ENCODE peak calls at places on chromosomes 12 and 14, in six cellular contexts. Q is A549, G is SK-N-SH, S is GM12878, T is IMR-90, R is K562. V is an unnamed sample.

GRCh38 chr12:128606040-128606439 is 217.7 kb downstream of the SLC15A4 start:
- DNase-seq in Q (no peak), G (no peak), S (no peak), T (no peak), R (no peak), V (no peak)

GRCh38 chr12:52010152-52010622 is 3.4 kb downstream of the TAMALIN start:
- DNase-seq in Q (no peak), G (peak; percentile 88), S (no peak), T (peak; percentile 83), R (peak; percentile 93), V (peak; percentile 72)

GRCh38 chr14:103188691-103189480 is 65.6 kb downstream of the TNFAIP2 start:
- DNase-seq in Q (no peak), G (peak; percentile 64), S (no peak), T (no peak), R (no peak), V (no peak)

GRCh38 chr14:94612174-94612573 is at the start of gene SERPINA3:
- DNase-seq in Q (no peak), G (no peak), S (no peak), T (peak; percentile 7), R (no peak), V (peak; percentile 91)

GRCh38 chr12:116773276-116773731 is 35.2 kb downstream of the RNFT2 start:
- DNase-seq in Q (peak; percentile 28), G (no peak), S (no peak), T (no peak), R (no peak), V (peak; percentile 9)

GRCh38 chr12:132285991-132286681 is 43.3 kb downstream of the GALNT9 start:
- DNase-seq in Q (no peak), G (peak; percentile 62), S (no peak), T (peak; percentile 21), R (no peak), V (peak; percentile 35)

GRCh38 chr14:74712499-74713394 is at the start of the genes AREL1 and FCF1:
- DNase-seq in Q (peak; percentile 97), G (peak; percentile 90), S (peak; percentile 54), T (peak; percentile 91), R (peak; percentile 79), V (peak; percentile 90)

GRCh38 chr14:73295198-73295796 is 58.0 kb downstream of the PAPLN start:
- DNase-seq in Q (peak; percentile 43), G (peak; percentile 58), S (no peak), T (peak; percentile 31), R (peak; percentile 10), V (peak; percentile 27)

GRCh38 chr14:80538633-80539375 is 327.5 kb upstream of the DIO2 start:
- DNase-seq in Q (peak; percentile 7), G (no peak), S (no peak), T (no peak), R (no peak), V (peak; percentile 11)

GRCh38 chr14:74620497-74620921 is 8.5 kb upstream of the LTBP2 start:
- DNase-seq in Q (peak; percentile 51), G (no peak), S (no peak), T (peak; percentile 95), R (peak; percentile 57), V (peak; percentile 72)

GRCh38 chr12:30753233-30753632 is 1.5 kb downstream of the CAPRIN2 start:
- DNase-seq in Q (peak; percentile 40), G (peak; percentile 64), S (no peak), T (peak; percentile 39), R (peak; percentile 36), V (peak; percentile 56)

GRCh38 chr14:63891148-63891964 is 38.6 kb downstream of the SYNE2 start:
- DNase-seq in Q (no peak), G (no peak), S (no peak), T (no peak), R (no peak), V (no peak)

GRCh38 chr12:107929436-107929835 is 154.9 kb downstream of the ASCL4 start:
- DNase-seq in Q (peak; percentile 35), G (peak; percentile 42), S (no peak), T (peak; percentile 10), R (peak; percentile 34), V (peak; percentile 35)

GRCh38 chr14:22465201-22465835 is 123.7 kb downstream of the DAD1 start:
- DNase-seq in Q (no peak), G (no peak), S (no peak), T (peak; percentile 1), R (no peak), V (no peak)

GRCh38 chr12:19003110-19003509 is 126.4 kb upstream of the PLEKHA5 start:
- DNase-seq in Q (no peak), G (no peak), S (no peak), T (no peak), R (no peak), V (no peak)

GRCh38 chr12:19000836-19001235 is 128.7 kb upstream of the PLEKHA5 start:
- DNase-seq in Q (no peak), G (no peak), S (no peak), T (no peak), R (no peak), V (no peak)

GRCh38 chr12:19003987-19004619 is 125.4 kb upstream of the PLEKHA5 start:
- DNase-seq in Q (no peak), G (no peak), S (no peak), T (no peak), R (no peak), V (no peak)

GRCh38 chr12:19002192-19002591 is 127.3 kb upstream of the PLEKHA5 start:
- DNase-seq in Q (no peak), G (no peak), S (no peak), T (no peak), R (no peak), V (no peak)

DNA sequence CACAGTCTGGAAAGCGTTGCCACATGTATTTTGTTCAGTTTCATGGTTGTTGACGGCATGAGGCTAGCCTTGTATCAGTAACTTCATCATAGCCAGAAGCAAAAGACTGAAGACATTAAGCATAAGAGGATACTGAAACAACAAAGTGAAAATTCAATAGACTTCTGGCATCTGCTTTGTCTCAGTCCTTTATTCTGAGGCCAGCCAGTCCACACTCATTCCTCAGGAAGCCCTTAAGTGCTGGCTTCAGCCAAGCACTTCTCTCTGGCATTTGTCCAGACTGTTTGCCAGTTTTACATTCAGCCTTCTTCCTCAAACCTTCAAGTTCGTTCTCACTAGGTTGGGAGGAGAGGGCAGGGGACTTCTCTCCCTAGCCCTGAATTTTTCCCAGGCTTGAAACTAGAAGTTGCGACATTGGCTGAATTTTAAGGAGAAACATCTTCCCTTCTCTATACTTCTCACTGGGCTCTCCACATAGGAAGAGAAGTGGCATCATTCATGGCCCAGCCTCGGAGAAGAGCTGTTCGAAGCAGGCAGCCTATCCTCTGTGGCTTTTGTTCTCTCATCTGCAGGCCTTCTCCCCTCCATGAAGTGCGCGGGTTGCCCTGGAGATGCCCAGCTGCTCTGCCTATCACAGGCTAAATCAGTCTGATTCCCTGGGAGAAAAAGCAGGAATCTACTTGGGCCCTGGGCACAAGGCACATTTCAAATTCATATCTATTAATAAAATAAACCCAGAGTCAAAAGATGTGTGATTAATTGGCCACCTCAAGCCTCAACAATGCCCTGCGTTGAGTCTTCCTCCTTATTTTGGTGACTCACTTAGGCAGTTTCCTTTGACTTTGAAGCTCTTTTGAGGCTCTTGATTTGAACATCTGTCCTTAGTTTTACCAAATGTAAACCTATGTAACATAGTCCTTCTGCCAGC is 130.9 kb upstream of the PLEKHA5 start:
- DNase-seq in Q (no peak), G (peak; percentile 50), S (no peak), T (peak; percentile 89), R (no peak), V (no peak)
- TF ChIP-seq SMC3 in Q (no peak), G (no peak), S (no peak), T (no peak), R (no peak), V (no peak)

GRCh38 chr12:118060301-118061010 is 523 bp downstream of the WSB2 start:
- DNase-seq in Q (peak; percentile 46), G (no peak), S (no peak), T (no peak), R (no peak), V (no peak)
- TF ChIP-seq SMC3 in Q (no peak), G (no peak), S (no peak), T (no peak), R (no peak), V (no peak)

GRCh38 chr14:105844810-105845724 is 318.7 kb downstream of the TMEM121 start:
- DNase-seq in Q (no peak), G (no peak), S (no peak), T (no peak), R (no peak), V (no peak)
- TF ChIP-seq SMC3 in Q (no peak), G (no peak), S (no peak), T (no peak), R (no peak), V (no peak)

DNA sequence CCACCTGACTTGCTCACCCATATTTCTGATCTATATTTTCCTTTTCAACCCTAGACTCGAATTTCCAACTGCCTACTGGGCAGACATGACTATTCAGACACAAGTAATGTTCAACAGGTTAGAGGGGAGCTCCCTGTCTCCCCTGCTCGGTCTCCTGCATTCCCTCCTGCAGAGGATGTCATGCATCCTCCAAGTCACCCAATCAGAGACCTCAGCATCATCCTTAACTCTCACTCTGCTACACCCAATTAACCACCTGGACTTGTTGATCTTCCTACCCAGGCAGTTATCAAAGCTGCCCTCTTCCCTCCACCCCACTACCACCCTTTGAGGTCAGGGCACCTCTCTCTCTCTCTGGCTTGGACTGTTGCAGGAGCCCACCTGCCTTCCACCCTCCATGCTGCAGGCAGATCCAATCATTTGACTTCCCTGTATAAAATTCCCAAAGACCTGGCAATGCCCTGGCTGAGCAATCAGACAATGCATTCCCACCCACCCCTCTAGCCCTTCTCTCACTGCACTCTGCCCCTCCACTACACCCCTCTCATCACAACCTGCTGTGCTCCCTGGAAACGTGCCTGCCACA is 10.9 kb downstream of the FAIM2 start:
- DNase-seq in Q (no peak), G (no peak), S (no peak), T (no peak), R (no peak), V (no peak)
- TF ChIP-seq SMC3 in Q (no peak), G (no peak), S (no peak), T (no peak), R (no peak), V (no peak)

DNA sequence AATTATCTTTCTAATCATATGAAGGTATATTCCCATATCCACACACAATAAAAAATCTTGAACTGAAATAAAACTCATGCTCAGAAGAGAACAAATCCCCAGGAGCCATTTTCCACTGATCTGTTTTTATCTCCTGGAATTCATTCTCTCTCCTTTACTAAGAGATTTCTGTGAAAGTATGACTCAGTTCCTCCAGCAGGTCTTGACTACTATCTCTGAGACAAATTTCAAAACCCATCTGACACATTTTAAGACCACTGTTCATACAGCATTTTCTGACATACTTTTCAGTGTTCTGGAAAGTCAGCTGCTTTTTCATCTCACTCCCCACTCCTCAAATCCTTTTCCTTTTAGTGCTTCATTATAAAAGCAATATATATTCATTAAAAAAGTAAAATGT is 334.6 kb upstream of the ATP2B1 start:
- DNase-seq in Q (no peak), G (no peak), S (no peak), T (peak; percentile 72), R (no peak), V (no peak)
- TF ChIP-seq SMC3 in Q (no peak), G (no peak), S (no peak), T (no peak), R (no peak), V (no peak)

DNA sequence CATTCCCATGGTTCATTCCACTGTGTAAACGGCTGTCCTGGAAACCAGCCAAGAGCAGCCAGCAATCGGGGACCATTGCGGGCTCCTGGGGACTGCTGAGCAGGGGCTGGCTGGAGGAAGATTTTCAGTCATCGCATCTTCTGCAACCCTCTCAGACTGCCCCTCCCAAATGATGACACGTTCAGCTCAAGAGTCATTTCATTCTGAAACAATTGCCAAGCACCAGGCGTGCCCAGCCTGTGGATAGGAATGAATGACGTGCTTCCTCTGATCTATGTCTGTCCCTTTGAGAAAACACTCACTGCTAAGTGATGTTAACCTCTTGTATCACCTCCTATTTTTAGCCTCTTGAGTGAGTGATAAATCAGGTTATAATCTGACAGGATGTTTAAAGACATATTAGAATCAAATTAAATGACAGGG is 62.0 kb downstream of the NDUFA12 start:
- DNase-seq in Q (no peak), G (peak; percentile 33), S (no peak), T (peak; percentile 79), R (peak; percentile 27), V (no peak)
- TF ChIP-seq SMC3 in Q (no peak), G (no peak), S (no peak), T (no peak), R (no peak), V (no peak)